ENCODE peak calls at places on chromosomes 13 and 19, in eight cellular contexts. One of them, this sample, is unnamed.

GRCh38 chr13:85313761-85314503 is 485.3 kb downstream of the SLITRK6 start:
- DNase-seq in right lobe of liver: no peak
- DNase-seq in body of pancreas: no peak
- DNase-seq in A549: peak; percentile 0
- DNase-seq in adrenal gland: no peak
- DNase-seq in ovary: no peak
- DNase-seq in Peyer's patch: no peak
- DNase-seq in heart left ventricle: no peak
- DNase-seq in this sample: no peak

GRCh38 chr19:5115771-5116202 is 146.9 kb downstream of the KDM4B start:
- DNase-seq in right lobe of liver: no peak
- DNase-seq in body of pancreas: no peak
- DNase-seq in A549: no peak
- DNase-seq in adrenal gland: no peak
- DNase-seq in ovary: no peak
- DNase-seq in Peyer's patch: no peak
- DNase-seq in heart left ventricle: no peak
- DNase-seq in this sample: no peak

GRCh38 chr13:19634129-19634740 is 776 bp downstream of the MPHOSPH8 start:
- DNase-seq in right lobe of liver: no peak
- DNase-seq in body of pancreas: no peak
- DNase-seq in A549: no peak
- DNase-seq in adrenal gland: no peak
- DNase-seq in ovary: no peak
- DNase-seq in Peyer's patch: no peak
- DNase-seq in heart left ventricle: no peak
- DNase-seq in this sample: no peak

GRCh38 chr13:80707000-80707983 is 366.4 kb upstream of the SPRY2 start:
- DNase-seq in right lobe of liver: no peak
- DNase-seq in body of pancreas: no peak
- DNase-seq in A549: no peak
- DNase-seq in adrenal gland: no peak
- DNase-seq in ovary: no peak
- DNase-seq in Peyer's patch: no peak
- DNase-seq in heart left ventricle: no peak
- DNase-seq in this sample: no peak

GRCh38 chr19:48501961-48502719 is 9.5 kb downstream of the LMTK3 start:
- DNase-seq in right lobe of liver: peak; percentile 75
- DNase-seq in body of pancreas: peak; percentile 92
- DNase-seq in A549: peak; percentile 88
- DNase-seq in adrenal gland: peak; percentile 94
- DNase-seq in ovary: no peak
- DNase-seq in Peyer's patch: peak; percentile 79
- DNase-seq in heart left ventricle: no peak
- DNase-seq in this sample: peak; percentile 97

GRCh38 chr13:21009036-21009435 is 52.4 kb downstream of the LATS2 start:
- DNase-seq in right lobe of liver: peak; percentile 14
- DNase-seq in body of pancreas: no peak
- DNase-seq in A549: no peak
- DNase-seq in adrenal gland: no peak
- DNase-seq in ovary: no peak
- DNase-seq in Peyer's patch: no peak
- DNase-seq in heart left ventricle: no peak
- DNase-seq in this sample: no peak

GRCh38 chr19:50906217-50906616 is 5.0 kb downstream of the KLK4 start:
- DNase-seq in right lobe of liver: no peak
- DNase-seq in body of pancreas: peak; percentile 47
- DNase-seq in A549: peak; percentile 56
- DNase-seq in adrenal gland: no peak
- DNase-seq in ovary: no peak
- DNase-seq in Peyer's patch: no peak
- DNase-seq in heart left ventricle: no peak
- DNase-seq in this sample: no peak

GRCh38 chr13:43424386-43424785 is 362.4 kb downstream of the ENOX1 start:
- DNase-seq in right lobe of liver: no peak
- DNase-seq in body of pancreas: no peak
- DNase-seq in A549: no peak
- DNase-seq in adrenal gland: no peak
- DNase-seq in ovary: no peak
- DNase-seq in Peyer's patch: no peak
- DNase-seq in heart left ventricle: no peak
- DNase-seq in this sample: no peak

GRCh38 chr19:10612515-10613119 is 12.7 kb upstream of the SLC44A2 start:
- DNase-seq in right lobe of liver: no peak
- DNase-seq in body of pancreas: peak; percentile 96
- DNase-seq in A549: no peak
- DNase-seq in adrenal gland: peak; percentile 96
- DNase-seq in ovary: no peak
- DNase-seq in Peyer's patch: no peak
- DNase-seq in heart left ventricle: peak; percentile 87
- DNase-seq in this sample: peak; percentile 90

GRCh38 chr19:13008926-13009787 is 13.9 kb downstream of the NFIX start:
- DNase-seq in right lobe of liver: no peak
- DNase-seq in body of pancreas: no peak
- DNase-seq in A549: no peak
- DNase-seq in adrenal gland: no peak
- DNase-seq in ovary: no peak
- DNase-seq in Peyer's patch: no peak
- DNase-seq in heart left ventricle: no peak
- DNase-seq in this sample: peak; percentile 54

GRCh38 chr13:110636053-110636475 is 20.7 kb downstream of the NAXD start:
- DNase-seq in right lobe of liver: no peak
- DNase-seq in body of pancreas: no peak
- DNase-seq in A549: no peak
- DNase-seq in adrenal gland: no peak
- DNase-seq in ovary: no peak
- DNase-seq in Peyer's patch: no peak
- DNase-seq in heart left ventricle: no peak
- DNase-seq in this sample: no peak

GRCh38 chr13:101875717-101876393 is 423.4 kb downstream of the ITGBL1 start:
- DNase-seq in right lobe of liver: peak; percentile 58
- DNase-seq in body of pancreas: no peak
- DNase-seq in A549: no peak
- DNase-seq in adrenal gland: no peak
- DNase-seq in ovary: no peak
- DNase-seq in Peyer's patch: no peak
- DNase-seq in heart left ventricle: peak; percentile 15
- DNase-seq in this sample: no peak

GRCh38 chr13:111390522-111391270 is 70.3 kb downstream of the TEX29 start:
- DNase-seq in right lobe of liver: no peak
- DNase-seq in body of pancreas: no peak
- DNase-seq in A549: no peak
- DNase-seq in adrenal gland: no peak
- DNase-seq in ovary: no peak
- DNase-seq in Peyer's patch: no peak
- DNase-seq in heart left ventricle: no peak
- DNase-seq in this sample: no peak

GRCh38 chr13:44516771-44517170 is 59.4 kb downstream of the TSC22D1 start:
- DNase-seq in right lobe of liver: no peak
- DNase-seq in body of pancreas: no peak
- DNase-seq in A549: no peak
- DNase-seq in adrenal gland: no peak
- DNase-seq in ovary: no peak
- DNase-seq in Peyer's patch: no peak
- DNase-seq in heart left ventricle: no peak
- DNase-seq in this sample: no peak

GRCh38 chr19:55678121-55678671 is 3.2 kb downstream of the EPN1 start:
- DNase-seq in right lobe of liver: peak; percentile 71
- DNase-seq in body of pancreas: no peak
- DNase-seq in A549: no peak
- DNase-seq in adrenal gland: peak; percentile 65
- DNase-seq in ovary: no peak
- DNase-seq in Peyer's patch: peak; percentile 90
- DNase-seq in heart left ventricle: no peak
- DNase-seq in this sample: peak; percentile 78

GRCh38 chr19:46408611-46409039 is 4.7 kb downstream of the CCDC8 start:
- DNase-seq in right lobe of liver: no peak
- DNase-seq in body of pancreas: peak; percentile 61
- DNase-seq in A549: no peak
- DNase-seq in adrenal gland: peak; percentile 89
- DNase-seq in ovary: peak; percentile 84
- DNase-seq in Peyer's patch: peak; percentile 24
- DNase-seq in heart left ventricle: peak; percentile 53
- DNase-seq in this sample: peak; percentile 92

GRCh38 chr13:23794267-23795161 is 94.7 kb downstream of the MIPEP start:
- DNase-seq in right lobe of liver: no peak
- DNase-seq in body of pancreas: no peak
- DNase-seq in A549: no peak
- DNase-seq in adrenal gland: no peak
- DNase-seq in ovary: no peak
- DNase-seq in Peyer's patch: no peak
- DNase-seq in heart left ventricle: no peak
- DNase-seq in this sample: no peak

GRCh38 chr13:110008816-110009215 is 222.4 kb upstream of the IRS2 start:
- DNase-seq in right lobe of liver: no peak
- DNase-seq in body of pancreas: no peak
- DNase-seq in A549: no peak
- DNase-seq in adrenal gland: no peak
- DNase-seq in ovary: no peak
- DNase-seq in Peyer's patch: no peak
- DNase-seq in heart left ventricle: no peak
- DNase-seq in this sample: no peak

GRCh38 chr19:4597975-4598671 is 38.6 kb upstream of the SEMA6B start:
- DNase-seq in right lobe of liver: no peak
- DNase-seq in body of pancreas: no peak
- DNase-seq in A549: peak; percentile 78
- DNase-seq in adrenal gland: peak; percentile 72
- DNase-seq in ovary: no peak
- DNase-seq in Peyer's patch: no peak
- DNase-seq in heart left ventricle: no peak
- DNase-seq in this sample: peak; percentile 59

GRCh38 chr19:18610556-18611326 is 1.9 kb upstream of the TMEM59L start:
- DNase-seq in right lobe of liver: no peak
- DNase-seq in body of pancreas: no peak
- DNase-seq in A549: no peak
- DNase-seq in adrenal gland: no peak
- DNase-seq in ovary: no peak
- DNase-seq in Peyer's patch: no peak
- DNase-seq in heart left ventricle: no peak
- DNase-seq in this sample: peak; percentile 82

GRCh38 chr13:76968041-76968440 is 19.7 kb downstream of the ACOD1 start:
- DNase-seq in right lobe of liver: no peak
- DNase-seq in body of pancreas: no peak
- DNase-seq in A549: no peak
- DNase-seq in adrenal gland: no peak
- DNase-seq in ovary: no peak
- DNase-seq in Peyer's patch: no peak
- DNase-seq in heart left ventricle: no peak
- DNase-seq in this sample: no peak
- H3K27ac ChIP-seq in right lobe of liver: no peak overlapping the region
- H3K27ac ChIP-seq in body of pancreas: no peak overlapping the region
- H3K27ac ChIP-seq in A549: no peak overlapping the region
- H3K27ac ChIP-seq in adrenal gland: no peak overlapping the region
- H3K27ac ChIP-seq in ovary: no peak overlapping the region
- H3K27ac ChIP-seq in Peyer's patch: no peak overlapping the region
- H3K27ac ChIP-seq in heart left ventricle: no peak overlapping the region
- H3K27ac ChIP-seq in this sample: no peak overlapping the region

DNA sequence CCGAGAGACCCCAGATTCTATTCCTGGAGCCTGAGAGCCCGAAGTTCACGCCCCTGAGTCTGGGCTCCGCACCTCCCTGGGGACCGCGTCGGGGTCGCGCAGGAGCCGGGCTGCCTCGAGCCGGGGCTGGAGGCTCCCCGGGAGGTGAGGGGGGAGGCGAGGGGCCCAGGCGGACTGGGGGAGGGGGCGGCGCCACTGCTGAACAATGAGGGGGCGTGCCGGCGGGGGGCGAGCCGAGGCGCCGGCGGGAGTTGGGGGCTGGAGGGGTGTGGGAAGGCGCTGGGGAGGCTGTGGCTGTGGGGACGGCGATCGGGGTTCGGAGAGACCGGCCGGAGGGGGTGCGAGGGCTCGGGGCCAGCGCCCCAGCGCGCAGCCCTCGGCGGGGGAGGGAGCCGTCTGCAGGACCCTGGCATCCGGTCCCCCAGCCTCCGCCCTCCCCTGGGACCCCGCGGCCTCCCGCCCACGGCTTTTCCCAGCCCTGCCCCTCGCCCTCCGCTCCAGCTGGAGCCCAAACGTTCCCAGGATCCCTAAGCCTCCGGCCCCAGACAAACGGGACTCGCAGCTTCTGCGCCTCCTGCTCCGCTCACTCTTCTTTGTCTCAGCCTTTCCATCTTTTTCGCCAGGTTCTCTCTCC is 917 bp downstream of the PLEKHG2 start:
- DNase-seq in right lobe of liver: peak; percentile 71
- DNase-seq in body of pancreas: no peak
- DNase-seq in A549: peak; percentile 74
- DNase-seq in adrenal gland: peak; percentile 44
- DNase-seq in ovary: peak; percentile 88
- DNase-seq in Peyer's patch: peak; percentile 49
- DNase-seq in heart left ventricle: peak; percentile 88
- DNase-seq in this sample: peak; percentile 93
- TF ChIP-seq POLR2A in right lobe of liver: no peak
- TF ChIP-seq POLR2A in body of pancreas: no peak
- TF ChIP-seq POLR2A in A549: peak; percentile 37
- TF ChIP-seq POLR2A in adrenal gland: no peak
- TF ChIP-seq POLR2A in ovary: peak; percentile 4
- TF ChIP-seq POLR2A in Peyer's patch: no peak
- TF ChIP-seq POLR2A in heart left ventricle: no peak
- TF ChIP-seq POLR2A in this sample: no peak

DNA sequence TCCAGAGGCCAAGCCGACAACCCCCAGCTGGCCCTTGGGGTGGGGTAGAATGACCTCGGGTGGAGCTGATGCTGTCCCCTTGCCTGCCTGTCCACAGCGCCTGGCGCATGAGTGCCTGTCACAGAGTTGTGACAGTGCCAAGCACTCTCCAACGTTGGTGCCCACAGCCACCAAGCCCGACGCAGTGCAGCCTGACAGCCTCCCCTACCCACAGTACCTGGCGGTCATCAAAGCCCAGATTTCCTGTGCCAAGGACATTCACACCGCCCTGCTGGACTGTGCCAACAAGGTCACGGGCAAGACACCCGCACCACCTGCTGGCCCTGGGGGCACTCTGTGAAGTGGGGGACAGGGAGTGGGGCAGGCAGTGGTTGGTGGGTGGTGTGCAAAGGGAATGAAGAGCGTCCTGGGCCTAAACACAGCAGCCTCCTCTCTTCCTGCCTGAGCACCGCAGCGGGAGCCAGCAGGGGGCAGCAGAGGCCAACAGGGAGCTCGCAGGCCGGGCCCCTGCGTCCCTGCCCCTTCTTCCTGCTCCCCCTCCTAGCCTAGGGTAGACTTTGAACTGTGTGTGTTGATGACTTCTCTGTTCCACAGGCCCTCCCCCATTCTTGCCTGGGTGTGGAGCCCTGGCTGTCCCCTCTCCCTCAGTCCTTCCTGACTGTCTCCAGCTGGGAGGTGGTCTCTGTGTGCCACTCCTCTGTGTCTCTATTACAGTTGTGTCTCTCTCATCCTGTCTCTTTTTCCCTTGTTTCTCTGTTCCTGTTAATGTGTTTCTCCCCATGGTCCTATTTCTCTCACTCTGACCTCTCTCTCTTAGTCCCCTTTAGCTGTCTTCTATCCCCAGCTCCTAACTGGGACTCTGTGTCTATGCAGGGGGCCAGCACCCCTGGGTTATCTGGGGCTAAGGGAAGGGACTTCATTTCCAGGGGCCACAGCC is 6.5 kb downstream of the MED29 start:
- DNase-seq in right lobe of liver: peak; percentile 95
- DNase-seq in body of pancreas: peak; percentile 93
- DNase-seq in A549: peak; percentile 99
- DNase-seq in adrenal gland: peak; percentile 88
- DNase-seq in ovary: peak; percentile 93
- DNase-seq in Peyer's patch: peak; percentile 95
- DNase-seq in heart left ventricle: peak; percentile 89
- DNase-seq in this sample: peak; percentile 98
- H3K4me3 ChIP-seq in right lobe of liver: peak overlapping the region; percentile 1
- H3K4me3 ChIP-seq in body of pancreas: no peak overlapping the region
- H3K4me3 ChIP-seq in A549: peak overlapping the region; percentile 22
- H3K4me3 ChIP-seq in adrenal gland: peak overlapping the region; percentile 33
- H3K4me3 ChIP-seq in ovary: no peak overlapping the region
- H3K4me3 ChIP-seq in Peyer's patch: peak overlapping the region; percentile 38
- H3K4me3 ChIP-seq in heart left ventricle: peak overlapping the region; percentile 2
- H3K4me3 ChIP-seq in this sample: peak overlapping the region; percentile 13

GRCh38 chr19:44748426-44749254 is at the start of gene BCL3:
- DNase-seq in right lobe of liver: peak; percentile 91
- DNase-seq in body of pancreas: peak; percentile 70
- DNase-seq in A549: no peak
- DNase-seq in adrenal gland: peak; percentile 80
- DNase-seq in ovary: peak; percentile 79
- DNase-seq in Peyer's patch: peak; percentile 72
- DNase-seq in heart left ventricle: peak; percentile 84
- DNase-seq in this sample: peak; percentile 96
- H3K27ac ChIP-seq in right lobe of liver: peak within 1 kb of the TSS; percentile 68
- H3K27ac ChIP-seq in body of pancreas: peak within 1 kb of the TSS; percentile 95
- H3K27ac ChIP-seq in A549: peak within 1 kb of the TSS; percentile 92
- H3K27ac ChIP-seq in adrenal gland: peak within 1 kb of the TSS; percentile 87
- H3K27ac ChIP-seq in ovary: peak within 1 kb of the TSS; percentile 82
- H3K27ac ChIP-seq in Peyer's patch: peak within 1 kb of the TSS; percentile 97
- H3K27ac ChIP-seq in heart left ventricle: peak within 1 kb of the TSS; percentile 96
- H3K27ac ChIP-seq in this sample: peak within 1 kb of the TSS; percentile 94

This sample was measured in upper lobe of left lung.